ENCODE peak calls at places on chromosome 19, in five cellular contexts. One of them, this sample, is unnamed.

GRCh38 chr19:17677002-17677401 is 11.2 kb downstream of the UNC13A start:
- DNase-seq in substantia nigra: no peak
- DNase-seq in activated CD8-positive, alpha-beta memory T cell treated with anti-CD3 and anti-CD28 coated beads for 4 hours: no peak
- DNase-seq in HEK293T: no peak
- DNase-seq in AG09309: no peak
- DNase-seq in this sample: no peak

GRCh38 chr19:48954595-48955307 is at the start of gene BAX:
- DNase-seq in substantia nigra: peak
- DNase-seq in activated CD8-positive, alpha-beta memory T cell treated with anti-CD3 and anti-CD28 coated beads for 4 hours: peak
- DNase-seq in HEK293T: peak
- DNase-seq in AG09309: peak
- DNase-seq in this sample: peak

GRCh38 chr19:24033308-24033961 is 53.6 kb upstream of the ZNF254 start:
- DNase-seq in substantia nigra: peak
- DNase-seq in activated CD8-positive, alpha-beta memory T cell treated with anti-CD3 and anti-CD28 coated beads for 4 hours: peak
- DNase-seq in HEK293T: peak
- DNase-seq in AG09309: peak
- DNase-seq in this sample: peak

GRCh38 chr19:41398042-41398403 is 405 bp downstream of the BCKDHA start:
- DNase-seq in substantia nigra: no peak
- DNase-seq in activated CD8-positive, alpha-beta memory T cell treated with anti-CD3 and anti-CD28 coated beads for 4 hours: no peak
- DNase-seq in HEK293T: no peak
- DNase-seq in AG09309: no peak
- DNase-seq in this sample: no peak

GRCh38 chr19:5914946-5915781 is 1.1 kb downstream of the CAPS start:
- DNase-seq in substantia nigra: no peak
- DNase-seq in activated CD8-positive, alpha-beta memory T cell treated with anti-CD3 and anti-CD28 coated beads for 4 hours: no peak
- DNase-seq in HEK293T: no peak
- DNase-seq in AG09309: no peak
- DNase-seq in this sample: no peak

GRCh38 chr19:39321832-39322176 is 1.1 kb upstream of the LRFN1 start:
- DNase-seq in substantia nigra: no peak
- DNase-seq in activated CD8-positive, alpha-beta memory T cell treated with anti-CD3 and anti-CD28 coated beads for 4 hours: no peak
- DNase-seq in HEK293T: no peak
- DNase-seq in AG09309: no peak
- DNase-seq in this sample: no peak

GRCh38 chr19:47540748-47541147 is 25.9 kb upstream of the NAPA start:
- DNase-seq in substantia nigra: no peak
- DNase-seq in activated CD8-positive, alpha-beta memory T cell treated with anti-CD3 and anti-CD28 coated beads for 4 hours: no peak
- DNase-seq in HEK293T: peak
- DNase-seq in AG09309: peak
- DNase-seq in this sample: no peak

GRCh38 chr19:46984077-46985010 is 35.3 kb upstream of the NPAS1 start:
- DNase-seq in substantia nigra: no peak
- DNase-seq in activated CD8-positive, alpha-beta memory T cell treated with anti-CD3 and anti-CD28 coated beads for 4 hours: no peak
- DNase-seq in HEK293T: no peak
- DNase-seq in AG09309: peak
- DNase-seq in this sample: no peak

GRCh38 chr19:58054792-58055482 is 4.1 kb upstream of the ZNF135 start:
- DNase-seq in substantia nigra: no peak
- DNase-seq in activated CD8-positive, alpha-beta memory T cell treated with anti-CD3 and anti-CD28 coated beads for 4 hours: no peak
- DNase-seq in HEK293T: no peak
- DNase-seq in AG09309: no peak
- DNase-seq in this sample: no peak

GRCh38 chr19:17300992-17301585 is 2.1 kb downstream of the ABHD8 start:
- DNase-seq in substantia nigra: no peak
- DNase-seq in activated CD8-positive, alpha-beta memory T cell treated with anti-CD3 and anti-CD28 coated beads for 4 hours: no peak
- DNase-seq in HEK293T: no peak
- DNase-seq in AG09309: no peak
- DNase-seq in this sample: no peak

GRCh38 chr19:39078436-39079200 is 5.5 kb upstream of the ACP7 start:
- DNase-seq in substantia nigra: no peak
- DNase-seq in activated CD8-positive, alpha-beta memory T cell treated with anti-CD3 and anti-CD28 coated beads for 4 hours: no peak
- DNase-seq in HEK293T: no peak
- DNase-seq in AG09309: peak
- DNase-seq in this sample: no peak

GRCh38 chr19:51296331-51297093 is 14.9 kb upstream of the IGLON5 start:
- DNase-seq in substantia nigra: no peak
- DNase-seq in activated CD8-positive, alpha-beta memory T cell treated with anti-CD3 and anti-CD28 coated beads for 4 hours: no peak
- DNase-seq in HEK293T: no peak
- DNase-seq in AG09309: no peak
- DNase-seq in this sample: no peak

GRCh38 chr19:46644720-46645119 is 8.7 kb upstream of the GNG8 start:
- DNase-seq in substantia nigra: no peak
- DNase-seq in activated CD8-positive, alpha-beta memory T cell treated with anti-CD3 and anti-CD28 coated beads for 4 hours: no peak
- DNase-seq in HEK293T: no peak
- DNase-seq in AG09309: no peak
- DNase-seq in this sample: no peak

GRCh38 chr19:576768-577438 is 4.5 kb downstream of the BSG start:
- DNase-seq in substantia nigra: no peak
- DNase-seq in activated CD8-positive, alpha-beta memory T cell treated with anti-CD3 and anti-CD28 coated beads for 4 hours: no peak
- DNase-seq in HEK293T: no peak
- DNase-seq in AG09309: no peak
- DNase-seq in this sample: no peak

GRCh38 chr19:15268928-15269253 is 36.6 kb upstream of the EPHX3 start:
- DNase-seq in substantia nigra: no peak
- DNase-seq in activated CD8-positive, alpha-beta memory T cell treated with anti-CD3 and anti-CD28 coated beads for 4 hours: no peak
- DNase-seq in HEK293T: no peak
- DNase-seq in AG09309: no peak
- DNase-seq in this sample: no peak

GRCh38 chr19:45103200-45103624 is 10.2 kb downstream of the PPP1R37 start:
- DNase-seq in substantia nigra: no peak
- DNase-seq in activated CD8-positive, alpha-beta memory T cell treated with anti-CD3 and anti-CD28 coated beads for 4 hours: no peak
- DNase-seq in HEK293T: no peak
- DNase-seq in AG09309: no peak
- DNase-seq in this sample: peak

GRCh38 chr19:4064073-4064550 is 2.6 kb downstream of the ZBTB7A start:
- DNase-seq in substantia nigra: no peak
- DNase-seq in activated CD8-positive, alpha-beta memory T cell treated with anti-CD3 and anti-CD28 coated beads for 4 hours: no peak
- DNase-seq in HEK293T: no peak
- DNase-seq in AG09309: no peak
- DNase-seq in this sample: no peak

GRCh38 chr19:6238256-6238642 is 41.5 kb downstream of the MLLT1 start:
- DNase-seq in substantia nigra: no peak
- DNase-seq in activated CD8-positive, alpha-beta memory T cell treated with anti-CD3 and anti-CD28 coated beads for 4 hours: no peak
- DNase-seq in HEK293T: no peak
- DNase-seq in AG09309: no peak
- DNase-seq in this sample: no peak

GRCh38 chr19:17794731-17795494 is at the start of gene B3GNT3:
- DNase-seq in substantia nigra: no peak
- DNase-seq in activated CD8-positive, alpha-beta memory T cell treated with anti-CD3 and anti-CD28 coated beads for 4 hours: no peak
- DNase-seq in HEK293T: peak
- DNase-seq in AG09309: no peak
- DNase-seq in this sample: no peak

GRCh38 chr19:46919324-46919723 is 58.5 kb downstream of the ARHGAP35 start:
- DNase-seq in substantia nigra: no peak
- DNase-seq in activated CD8-positive, alpha-beta memory T cell treated with anti-CD3 and anti-CD28 coated beads for 4 hours: no peak
- DNase-seq in HEK293T: no peak
- DNase-seq in AG09309: no peak
- DNase-seq in this sample: no peak

GRCh38 chr19:11612816-11613511 is 15.7 kb downstream of the ZNF627 start:
- DNase-seq in substantia nigra: no peak
- DNase-seq in activated CD8-positive, alpha-beta memory T cell treated with anti-CD3 and anti-CD28 coated beads for 4 hours: no peak
- DNase-seq in HEK293T: no peak
- DNase-seq in AG09309: no peak
- DNase-seq in this sample: no peak

GRCh38 chr19:57239982-57240310 is 486 bp upstream of the ZNF805 start:
- DNase-seq in substantia nigra: no peak
- DNase-seq in activated CD8-positive, alpha-beta memory T cell treated with anti-CD3 and anti-CD28 coated beads for 4 hours: no peak
- DNase-seq in HEK293T: no peak
- DNase-seq in AG09309: no peak
- DNase-seq in this sample: no peak